ENCODE peak calls at places on chromosomes 7 and 10, in six cellular contexts. N is astrocyte of the spinal cord; E is NCI-H2171 treated with DMSO at 0.1 percent for 48 hours; P is T-helper 2 cell; Z is mesenteric fat pad; F is activated T-helper 9 cell treated with anti-CD3 and anti-CD28 coated beads, Interleukin-2, amount 50 U/mL, for 16 hours. C is an unnamed sample.

GRCh38 chr7:73815436-73815835 is 15.4 kb upstream of the CLDN4 start:
- DNase-seq in N (no peak), E (no peak), P (no peak), Z (no peak), F (no peak), C (no peak)

GRCh38 chr10:109966961-109967738 is 40.6 kb upstream of the ADD3 start:
- DNase-seq in N (peak), E (peak), P (no peak), Z (no peak), F (no peak), C (peak)

GRCh38 chr7:38492010-38492409 is 139.2 kb downstream of the AMPH start:
- DNase-seq in N (no peak), E (no peak), P (no peak), Z (no peak), F (no peak), C (no peak)

GRCh38 chr7:141073173-141073640 is 657 bp upstream of the TMEM178B start:
- DNase-seq in N (peak), E (no peak), P (no peak), Z (no peak), F (no peak), C (peak)

GRCh38 chr10:10667466-10667865 is 350.2 kb upstream of the CELF2 start:
- DNase-seq in N (no peak), E (no peak), P (no peak), Z (no peak), F (no peak), C (no peak)

GRCh38 chr10:58157076-58157766 is 110.5 kb downstream of the IPMK start:
- DNase-seq in N (peak), E (no peak), P (no peak), Z (no peak), F (no peak), C (peak)

GRCh38 chr10:61781969-61782403 is 119.3 kb downstream of the CABCOCO1 start:
- DNase-seq in N (no peak), E (no peak), P (no peak), Z (no peak), F (no peak), C (peak)

GRCh38 chr10:22997102-22997501 is 69.2 kb downstream of the ARMC3 start:
- DNase-seq in N (peak), E (no peak), P (no peak), Z (no peak), F (no peak), C (peak)

GRCh38 chr7:150978136-150978789 is at the start of gene KCNH2:
- DNase-seq in N (no peak), E (peak), P (no peak), Z (no peak), F (no peak), C (no peak)

GRCh38 chr10:93921338-93921737 is 27.6 kb downstream of the SLC35G1 start:
- DNase-seq in N (no peak), E (no peak), P (no peak), Z (no peak), F (no peak), C (no peak)

GRCh38 chr7:42283553-42283952 is 46.5 kb upstream of the GLI3 start:
- DNase-seq in N (peak), E (no peak), P (no peak), Z (no peak), F (no peak), C (no peak)

GRCh38 chr7:65379318-65379717 is 5.7 kb downstream of the ZNF92 start:
- DNase-seq in N (no peak), E (no peak), P (no peak), Z (no peak), F (no peak), C (peak)

GRCh38 chr10:94361161-94361794 is 1.5 kb downstream of the NOC3L start:
- DNase-seq in N (no peak), E (no peak), P (no peak), Z (no peak), F (no peak), C (peak)

GRCh38 chr10:96835826-96836365 is 3.8 kb downstream of the LCOR start:
- DNase-seq in N (peak), E (no peak), P (no peak), Z (no peak), F (no peak), C (no peak)

GRCh38 chr10:16948335-16948734 is 131.1 kb upstream of the RSU1 start:
- DNase-seq in N (no peak), E (no peak), P (no peak), Z (no peak), F (peak), C (no peak)

GRCh38 chr10:15120523-15120922 is 23.4 kb downstream of the RPP38 start:
- DNase-seq in N (peak), E (no peak), P (no peak), Z (no peak), F (no peak), C (no peak)

GRCh38 chr10:85946713-85947326 is 419.8 kb downstream of the GRID1 start:
- DNase-seq in N (no peak), E (no peak), P (no peak), Z (no peak), F (no peak), C (no peak)

GRCh38 chr7:17638727-17639126 is 301.6 kb downstream of the SNX13 start:
- DNase-seq in N (no peak), E (peak), P (no peak), Z (no peak), F (no peak), C (no peak)

GRCh38 chr10:3399756-3400155 is 227.2 kb upstream of the PITRM1 start:
- DNase-seq in N (peak), E (no peak), P (no peak), Z (no peak), F (no peak), C (no peak)

GRCh38 chr10:15408557-15408956 is 37.5 kb upstream of the FAM171A1 start:
- DNase-seq in N (no peak), E (no peak), P (no peak), Z (no peak), F (no peak), C (no peak)

GRCh38 chr10:101691081-101691480 is 3.9 kb downstream of the FBXW4 start:
- DNase-seq in N (no peak), E (no peak), P (no peak), Z (no peak), F (no peak), C (no peak)

GRCh38 chr10:47207894-47208469 is 92.0 kb upstream of the GDF10 start:
- DNase-seq in N (no peak), E (no peak), P (no peak), Z (no peak), F (no peak), C (no peak)

GRCh38 chr10:120833222-120833928 is 17.8 kb upstream of the WDR11 start:
- DNase-seq in N (no peak), E (no peak), P (no peak), Z (no peak), F (no peak), C (peak)

GRCh38 chr10:76902949-76903348 is 734.7 kb downstream of the KCNMA1 start:
- DNase-seq in N (no peak), E (peak), P (no peak), Z (no peak), F (no peak), C (no peak)